ENCODE peak calls at places on chromosome 10, in nine cellular contexts. E, B, Z, S, G, C, H, L and K are unnamed samples.

GRCh38 chr10:92822060-92822634 is 26.2 kb upstream of the EXOC6 start:
- DNase-seq in H (peak), E (no peak), S (peak), C (peak), Z (no peak), B (no peak), G (no peak), L (no peak), K (no peak)

GRCh38 chr10:115849197-115849596 is 423.8 kb downstream of the GFRA1 start:
- DNase-seq in L (no peak), C (no peak), H (no peak), Z (no peak), E (no peak), G (no peak), S (no peak), B (no peak), K (no peak)

GRCh38 chr10:116767235-116767634 is 24.9 kb upstream of the HSPA12A start:
- DNase-seq in B (no peak), E (no peak), L (no peak), C (peak), G (no peak), S (no peak), Z (no peak), H (no peak), K (peak)

GRCh38 chr10:116001976-116002375 is 271.0 kb downstream of the GFRA1 start:
- DNase-seq in S (no peak), E (no peak), G (no peak), B (no peak), H (no peak), Z (no peak), L (no peak), C (no peak), K (no peak)

GRCh38 chr10:5977471-5978370 is at the start of gene IL15RA:
- DNase-seq in H (peak), B (peak), E (peak), Z (peak), L (peak), S (no peak), G (peak), C (peak), K (peak)

GRCh38 chr10:19832624-19833507 is 16.6 kb downstream of the PLXDC2 start:
- DNase-seq in B (no peak), E (no peak), H (no peak), S (no peak), C (no peak), Z (no peak), G (no peak), L (no peak), K (peak)

GRCh38 chr10:128662520-128662919 is 536.3 kb upstream of the MKI67 start:
- DNase-seq in E (no peak), B (no peak), G (no peak), Z (no peak), H (no peak), S (no peak), C (no peak), L (no peak), K (no peak)

GRCh38 chr10:101297901-101298451 is 56.0 kb upstream of the BTRC start:
- DNase-seq in B (peak), E (peak), S (no peak), Z (peak), G (peak), C (peak), L (peak), H (no peak), K (peak)

GRCh38 chr10:128808921-128809440 is 658.1 kb upstream of the MGMT start:
- DNase-seq in B (no peak), E (no peak), S (no peak), H (no peak), G (no peak), L (no peak), Z (no peak), C (no peak), K (no peak)

GRCh38 chr10:31693499-31693898 is 235.1 kb downstream of the ARHGAP12 start:
- DNase-seq in Z (no peak), L (no peak), G (no peak), B (no peak), C (no peak), S (no peak), E (no peak), H (no peak), K (no peak)

GRCh38 chr10:84198206-84198915 is 4.0 kb downstream of the CDHR1 start:
- DNase-seq in L (no peak), G (no peak), S (no peak), E (no peak), B (no peak), Z (no peak), H (no peak), C (no peak), K (no peak)

GRCh38 chr10:93904901-93905300 is 11.1 kb downstream of the SLC35G1 start:
- DNase-seq in H (no peak), Z (no peak), G (no peak), B (no peak), E (no peak), L (no peak), S (no peak), C (no peak), K (no peak)

GRCh38 chr10:70441161-70441876 is at the start of gene NODAL:
- DNase-seq in C (no peak), H (no peak), G (no peak), E (no peak), S (no peak), B (no peak), Z (no peak), L (peak), K (peak)

GRCh38 chr10:27413831-27414348 is 90.2 kb upstream of the RAB18 start:
- DNase-seq in B (no peak), H (no peak), E (no peak), L (no peak), Z (no peak), C (no peak), S (no peak), G (no peak), K (no peak)

GRCh38 chr10:62186999-62187695 is 81.5 kb downstream of the RTKN2 start:
- DNase-seq in L (peak), E (no peak), Z (no peak), H (no peak), B (no peak), G (no peak), C (no peak), S (no peak), K (no peak)

GRCh38 chr10:69652857-69653199 is 22.8 kb downstream of the FAM241B start:
- DNase-seq in B (no peak), S (no peak), E (no peak), H (no peak), G (no peak), C (no peak), Z (no peak), L (no peak), K (no peak)

GRCh38 chr10:5434017-5434753 is 21.8 kb downstream of the NET1 start:
- DNase-seq in G (peak), S (no peak), B (no peak), C (peak), H (peak), L (no peak), Z (no peak), E (no peak), K (peak)

GRCh38 chr10:113329121-113329596 is 223.7 kb upstream of the HABP2 start:
- DNase-seq in H (no peak), C (no peak), E (no peak), Z (no peak), L (no peak), B (no peak), S (peak), G (no peak), K (no peak)